ENCODE peak calls at places on chromosome 20, in six cellular contexts. Z is astrocyte, T is H54, H is AG08396, Q is breast epithelium, G is H9. B is an unnamed sample.

GRCh38 chr20:39532205-39532604 is 570.1 kb downstream of the DHX35 start:
- DNase-seq in Q (no peak), T (no peak), G (no peak), H (no peak), Z (no peak), B (no peak)

GRCh38 chr20:50655325-50655880 is 35.9 kb downstream of the RIPOR3 start:
- DNase-seq in Z (peak), G (no peak), H (peak), Q (no peak), T (no peak), B (peak)

GRCh38 chr20:25136643-25137559 is 55.0 kb upstream of the VSX1 start:
- DNase-seq in G (no peak), T (peak), Z (peak), H (peak), Q (no peak), B (no peak)

GRCh38 chr20:2750343-2751251 is 49.8 kb downstream of the CPXM1 start:
- DNase-seq in Q (no peak), T (no peak), Z (no peak), H (peak), G (peak), B (peak)

GRCh38 chr20:13292486-13292885 is 71.4 kb downstream of the ISM1 start:
- DNase-seq in H (no peak), G (no peak), Z (no peak), T (no peak), Q (no peak), B (no peak)

GRCh38 chr20:14828459-14828858 is 491.0 kb upstream of the FLRT3 start:
- DNase-seq in G (no peak), Q (no peak), T (no peak), Z (no peak), H (no peak), B (no peak)

GRCh38 chr20:13821876-13822275 is 37.0 kb downstream of the NDUFAF5 start:
- DNase-seq in H (no peak), Q (no peak), Z (peak), G (no peak), T (no peak), B (no peak)

GRCh38 chr20:1451092-1451491 is 15.6 kb downstream of the NSFL1C start:
- DNase-seq in Z (no peak), H (no peak), Q (no peak), T (no peak), G (no peak), B (no peak)

GRCh38 chr20:23200914-23201313 is 114.8 kb upstream of the CD93 start:
- DNase-seq in Q (no peak), T (no peak), G (peak), H (no peak), Z (peak), B (peak)

GRCh38 chr20:51189814-51190782 is 167.2 kb upstream of the KCNG1 start:
- DNase-seq in T (no peak), G (peak), Q (no peak), H (no peak), Z (no peak), B (no peak)

GRCh38 chr20:34472246-34472925 is 43.8 kb upstream of the DYNLRB1 start:
- DNase-seq in G (no peak), H (peak), Z (peak), Q (no peak), T (peak), B (no peak)

GRCh38 chr20:400451-401275 is 7.4 kb upstream of the RBCK1 start:
- DNase-seq in Q (no peak), T (no peak), G (no peak), H (no peak), Z (no peak), B (no peak)

GRCh38 chr20:64247970-64248841 is 7.3 kb upstream of the PCMTD2 start:
- DNase-seq in G (no peak), Q (peak), H (no peak), Z (no peak), T (no peak), B (peak)

GRCh38 chr20:59547596-59547995 is 56.7 kb upstream of the PHACTR3 start:
- DNase-seq in G (no peak), H (no peak), T (no peak), Q (no peak), Z (no peak), B (no peak)

GRCh38 chr20:35238170-35238569 is 11.7 kb downstream of the MMP24 start:
- DNase-seq in Q (no peak), G (no peak), T (no peak), Z (no peak), H (no peak), B (no peak)

GRCh38 chr20:58340853-58341252 is 31.3 kb downstream of the RAB22A start:
- DNase-seq in H (no peak), Z (no peak), T (no peak), Q (no peak), G (no peak), B (no peak)